ENCODE peak calls at places on chromosomes 2 and 18, in four cellular contexts. Q is KBM-7; V is GM13976; N is stimulated activated CD4-positive, alpha-beta T cell treated with anti-CD3 and anti-CD28 coated beads, TNF-alpha, amount 100 ng/mL, for 24 hours. U is an unnamed sample.

GRCh38 chr2:21381421-21381820 is 257.7 kb downstream of the TDRD15 start:
- DNase-seq in N (no peak), V (no peak), Q (no peak), U (no peak)

GRCh38 chr2:179802483-179802882 is 58.9 kb downstream of the ZNF385B start:
- DNase-seq in Q (no peak), N (no peak), V (no peak), U (no peak)

GRCh38 chr18:59024829-59025228 is 114.9 kb upstream of the SEC11C start:
- DNase-seq in Q (no peak), V (no peak), N (no peak), U (peak; percentile 46)

GRCh38 chr2:239341146-239341732 is 59.6 kb downstream of the HDAC4 start:
- DNase-seq in V (no peak), N (no peak), Q (no peak), U (no peak)

GRCh38 chr2:205461169-205461568 is 221.1 kb upstream of the NRP2 start:
- DNase-seq in N (no peak), Q (no peak), V (no peak), U (no peak)

GRCh38 chr2:85470850-85471800 is 52.6 kb downstream of the SH2D6 start:
- DNase-seq in Q (no peak), N (no peak), V (no peak), U (peak; percentile 89)

GRCh38 chr2:143263045-143263625 is 133.9 kb downstream of the ARHGAP15 start:
- DNase-seq in V (no peak), N (no peak), Q (no peak), U (peak; percentile 28)

GRCh38 chr2:232749331-232749730 is 27.0 kb downstream of the KCNJ13 start:
- DNase-seq in N (no peak), Q (no peak), V (no peak), U (no peak)

GRCh38 chr2:16861154-16861929 is 195.7 kb upstream of the CYRIA start:
- DNase-seq in V (no peak), N (no peak), Q (peak; percentile 2), U (peak; percentile 98)

GRCh38 chr2:174335605-174336402 is 1.1 kb downstream of the SP9 start:
- DNase-seq in Q (no peak), N (no peak), V (peak; percentile 46), U (no peak)

GRCh38 chr2:134120160-134120717 is 133.6 kb upstream of the MGAT5 start:
- DNase-seq in Q (no peak), N (no peak), V (no peak), U (no peak)

GRCh38 chr2:233343171-233343705 is 11.1 kb upstream of the DGKD start:
- DNase-seq in V (no peak), N (no peak), Q (no peak), U (no peak)

GRCh38 chr2:226087505-226088365 is 688.2 kb downstream of the NYAP2 start:
- DNase-seq in V (no peak), N (no peak), Q (no peak), U (peak; percentile 26)

GRCh38 chr2:217283505-217283904 is 423.6 kb upstream of the TNP1 start:
- DNase-seq in Q (no peak), N (no peak), V (no peak), U (no peak)

GRCh38 chr2:218375212-218375611 is 6.9 kb upstream of the SLC11A1 start:
- DNase-seq in Q (no peak), V (no peak), N (no peak), U (no peak)

U was measured in bronchial epithelial cell.